ENCODE peak calls at places on chromosomes 12 and 14, in four cellular contexts. P, B, C and I are unnamed samples.
A peak's percentile ranks its signal among the peaks of the same experiment; 100 is the strongest.

GRCh38 chr12:84910549-84911241 is 1.9 kb downstream of the SLC6A15 start:
- DNase-seq in B (no peak), P (no peak), C (no peak), I (no peak)

GRCh38 chr14:84065811-84066210 is 1464.1 kb upstream of the FLRT2 start:
- DNase-seq in B (no peak), P (no peak), C (no peak), I (no peak)

GRCh38 chr14:55052259-55052930 is 948 bp downstream of the MAPK1IP1L start:
- DNase-seq in B (no peak), C (no peak), P (no peak), I (no peak)

GRCh38 chr12:111673503-111673902 is 12.3 kb downstream of the BRAP start:
- DNase-seq in C (no peak), P (no peak), B (no peak), I (no peak)

GRCh38 chr12:120590741-120591407 is 9.7 kb upstream of the POP5 start:
- DNase-seq in B (no peak), C (peak; percentile 80), P (no peak), I (no peak)

GRCh38 chr14:76867536-76868452 is 41.6 kb downstream of the LRRC74A start:
- DNase-seq in B (no peak), P (peak; percentile 57), C (no peak), I (no peak)

GRCh38 chr14:83860757-83861156 is 1669.2 kb upstream of the FLRT2 start:
- DNase-seq in B (no peak), C (no peak), P (no peak), I (no peak)

GRCh38 chr12:106918746-106919145 is 37.0 kb upstream of the TMEM263 start:
- DNase-seq in P (no peak), C (no peak), B (no peak), I (no peak)

GRCh38 chr12:70367268-70368141 is 1.4 kb downstream of the KCNMB4 start:
- DNase-seq in P (no peak), B (no peak), C (peak; percentile 24), I (no peak)

GRCh38 chr12:89225808-89226368 is 126.4 kb downstream of the DUSP6 start:
- DNase-seq in P (peak; percentile 9), B (no peak), C (peak; percentile 85), I (peak; percentile 63)

GRCh38 chr12:49925433-49926194 is 21.9 kb upstream of the FAIM2 start:
- DNase-seq in P (no peak), C (no peak), B (no peak), I (no peak)

GRCh38 chr12:59070534-59070933 is 150.2 kb upstream of the LRIG3 start:
- DNase-seq in B (no peak), P (no peak), C (no peak), I (no peak)

GRCh38 chr14:54922598-54922997 is 20.0 kb upstream of the GCH1 start:
- DNase-seq in P (no peak), C (no peak), B (no peak), I (no peak)

GRCh38 chr12:52205584-52206308 is 13.9 kb upstream of the KRT80 start:
- DNase-seq in C (no peak), P (no peak), B (no peak), I (no peak)

GRCh38 chr12:129162805-129163204 is 309.5 kb downstream of the GLT1D1 start:
- DNase-seq in C (no peak), B (no peak), P (no peak), I (no peak)

GRCh38 chr12:124586756-124587155 is 19.3 kb upstream of the NCOR2 start:
- DNase-seq in P (no peak), B (no peak), C (peak; percentile 60), I (no peak)

GRCh38 chr12:79534029-79534867 is 156.5 kb downstream of the PAWR start:
- DNase-seq in P (no peak), B (no peak), C (no peak), I (no peak)

GRCh38 chr12:48999371-49000131 is at the start of gene DDN:
- DNase-seq in B (no peak), P (no peak), C (no peak), I (no peak)

GRCh38 chr14:69346710-69347109 is 51.4 kb downstream of the ERH start:
- DNase-seq in P (no peak), C (peak; percentile 44), B (peak; percentile 75), I (no peak)

GRCh38 chr12:52608826-52609630 is 7.8 kb upstream of the KRT72 start:
- DNase-seq in P (no peak), B (no peak), C (no peak), I (no peak)

GRCh38 chr12:112111931-112112330 is 3.3 kb upstream of the NAA25 start:
- DNase-seq in C (no peak), B (no peak), P (no peak), I (no peak)

GRCh38 chr14:27721760-27722159 is 1044.8 kb upstream of the FOXG1 start:
- DNase-seq in B (no peak), C (no peak), P (no peak), I (no peak)

GRCh38 chr14:38791862-38792261 is 311.2 kb downstream of the SEC23A start:
- DNase-seq in P (no peak), C (no peak), B (no peak), I (no peak)

GRCh38 chr14:88269816-88270416 is 53.2 kb downstream of the KCNK10 start:
- DNase-seq in B (peak; percentile 60), P (no peak), C (peak; percentile 52), I (no peak)

GRCh38 chr12:52059582-52060497 is 8.6 kb downstream of the NR4A1 start:
- DNase-seq in P (no peak), C (no peak), B (no peak), I (no peak)

GRCh38 chr12:117032593-117033381 is 66.4 kb downstream of the TESC start:
- DNase-seq in C (no peak), P (no peak), B (peak; percentile 83), I (no peak)

GRCh38 chr12:123813349-123813748 is 51.2 kb downstream of the DNAH10 start:
- DNase-seq in C (no peak), B (no peak), P (no peak), I (no peak)

GRCh38 chr12:104833756-104834155 is 124.3 kb downstream of the SLC41A2 start:
- DNase-seq in P (no peak), C (no peak), B (no peak), I (no peak)

GRCh38 chr12:132409495-132410295 is 80.3 kb upstream of the FBRSL1 start:
- DNase-seq in P (no peak), B (no peak), C (no peak), I (no peak)

GRCh38 chr12:132408626-132409494 is 79.5 kb upstream of the GALNT9 start:
- DNase-seq in C (no peak), P (no peak), B (no peak), I (no peak)

GRCh38 chr12:132411457-132411856 is 78.5 kb upstream of the FBRSL1 start:
- DNase-seq in B (no peak), P (no peak), C (no peak), I (no peak)

GRCh38 chr12:132410849-132411248 is 79.1 kb upstream of the FBRSL1 start:
- DNase-seq in C (no peak), P (no peak), B (no peak), I (no peak)

DNA sequence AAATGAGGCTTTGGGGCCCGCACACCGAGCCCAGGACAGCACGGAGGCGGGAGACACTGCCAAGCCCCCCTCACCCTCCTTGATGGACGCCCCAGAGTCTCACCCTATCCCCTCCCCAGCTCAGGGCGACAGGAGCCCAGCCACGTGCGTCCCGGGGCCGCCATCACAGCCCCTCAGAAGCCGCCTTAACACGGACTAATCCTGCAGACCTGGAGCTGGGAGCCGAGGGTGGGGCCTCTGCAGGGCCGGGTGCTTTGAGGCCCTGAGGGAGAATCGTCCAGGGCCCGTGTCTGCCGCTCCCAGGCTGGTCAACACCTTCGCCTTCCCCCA is 79.7 kb upstream of the FBRSL1 start:
- DNase-seq in B (no peak), P (no peak), C (no peak), I (no peak)
- H3K27me3 ChIP-seq in B (no peaks in the 10 kb centered on the region), P (peaks cover 5% of the 10 kb centered on the region), C (peaks cover 6% of the 10 kb centered on the region), I (peaks cover 25% of the 10 kb centered on the region)

GRCh38 chr14:100059433-100059781 is 5.8 kb upstream of the EVL start:
- DNase-seq in B (no peak), P (no peak), C (no peak), I (no peak)
- H3K4me3 ChIP-seq in B (no peak overlapping the region), P (no peak overlapping the region), C (no peak overlapping the region), I (no peak overlapping the region)

DNA sequence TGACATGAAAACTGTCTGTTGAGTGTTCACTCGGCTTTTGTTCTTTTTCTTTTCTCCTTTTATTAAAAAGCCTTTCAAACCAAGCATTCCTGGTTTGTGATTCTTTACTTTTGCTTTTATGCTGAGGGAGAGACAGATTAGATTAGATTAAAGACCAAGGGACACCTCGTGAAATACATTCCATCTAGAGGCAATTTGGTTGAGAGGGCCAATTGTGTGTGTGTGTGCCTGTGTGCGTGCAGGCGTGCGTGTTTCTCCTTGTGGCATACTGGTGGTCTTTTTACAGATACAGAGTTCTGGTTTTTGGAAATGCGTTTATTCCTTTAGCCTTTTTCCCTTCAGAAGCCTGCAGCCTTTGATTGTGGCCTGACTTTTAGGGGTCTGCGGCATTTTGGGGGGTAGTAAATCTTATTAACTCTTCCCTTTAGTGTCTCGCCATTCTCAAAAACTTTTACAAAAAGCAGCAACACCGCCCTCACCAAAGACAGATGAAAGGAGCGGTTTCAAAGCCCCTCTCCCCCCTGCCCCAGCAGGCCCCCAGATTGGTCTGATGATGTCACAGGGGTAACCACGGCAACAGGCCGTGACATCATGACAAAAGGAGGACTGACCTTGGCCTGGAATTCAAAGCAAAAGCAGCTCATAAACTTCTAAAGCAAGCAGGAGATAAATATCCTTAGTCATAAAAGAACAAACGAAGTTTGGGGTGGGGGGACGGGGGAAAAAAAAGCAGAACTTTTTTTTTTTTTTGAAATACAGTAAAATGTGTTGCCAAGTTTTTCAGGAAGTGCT is 84.1 kb upstream of the TBX3 start:
- DNase-seq in P (no peak), C (no peak), B (no peak), I (no peak)
- TF ChIP-seq CTCF in P (no peak), C (no peak), B (no peak), I (no peak)

DNA sequence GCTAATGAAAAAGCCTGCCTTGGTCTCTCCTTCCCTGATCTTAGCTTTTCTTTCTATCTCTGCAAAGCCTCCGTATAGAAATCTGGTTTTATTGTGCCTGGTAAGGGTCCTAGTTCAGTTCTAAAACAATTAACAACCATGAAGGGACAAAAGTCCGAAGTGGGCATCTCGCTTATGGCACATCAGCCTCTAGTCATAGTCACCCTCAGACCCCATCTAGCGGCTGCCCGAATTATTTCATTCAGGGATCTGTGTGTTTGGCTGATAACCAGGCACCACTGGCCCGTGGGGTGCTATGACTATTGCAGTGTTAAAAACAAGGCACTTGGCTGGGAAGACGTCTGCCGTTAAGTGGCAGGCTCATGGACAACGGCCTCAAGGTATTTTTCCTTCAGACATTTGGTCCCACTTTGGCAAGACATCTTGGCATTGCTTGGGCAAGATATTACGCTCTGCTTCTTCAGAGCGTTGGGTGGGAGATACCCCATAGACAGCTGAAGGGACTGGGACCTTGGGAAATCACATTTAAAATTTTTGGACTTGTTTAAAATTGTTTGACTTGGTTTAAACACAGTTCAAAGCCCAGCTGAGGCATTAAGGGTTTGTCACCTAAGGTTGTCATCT is 87.1 kb downstream of the SINHCAF start:
- DNase-seq in P (peak; percentile 44), C (peak; percentile 79), B (peak; percentile 80), I (no peak)
- H3K27me3 ChIP-seq in P (no peaks in the 10 kb centered on the region), C (no peaks in the 10 kb centered on the region), B (no peaks in the 10 kb centered on the region), I (peaks cover 25% of the 10 kb centered on the region)